ENCODE peak calls at places on chromosomes 12 and 14, in nine cellular contexts. V, P, C, U, R, G, N, B and I are unnamed samples.

GRCh38 chr14:51018521-51018920 is 74.2 kb upstream of the PYGL start:
- DNase-seq in V (no peak), P (no peak), C (no peak), U (no peak), R (no peak), G (no peak), N (no peak), B (no peak), I (no peak)

GRCh38 chr12:106601548-106601947 is 18.7 kb downstream of the RFX4 start:
- DNase-seq in V (no peak), P (no peak), C (no peak), U (no peak), R (no peak), G (no peak), N (no peak), B (no peak), I (no peak)

GRCh38 chr12:51836833-51837184 is 11.7 kb downstream of the FIGNL2 start:
- DNase-seq in V (no peak), P (no peak), C (no peak), U (no peak), R (no peak), G (no peak), N (no peak), B (no peak), I (no peak)

GRCh38 chr14:23349156-23349845 is 3.4 kb downstream of the SLC22A17 start:
- DNase-seq in V (no peak), P (no peak), C (no peak), U (no peak), R (no peak), G (no peak), N (no peak), B (peak), I (no peak)

GRCh38 chr12:89524201-89525001 is at the start of gene GALNT4:
- DNase-seq in V (peak), P (peak), C (peak), U (peak), R (peak), G (peak), N (peak), B (peak), I (peak)

GRCh38 chr14:96493178-96493577 is 9.0 kb upstream of the PAPOLA start:
- DNase-seq in V (no peak), P (no peak), C (no peak), U (no peak), R (no peak), G (no peak), N (no peak), B (no peak), I (no peak)

GRCh38 chr12:105507311-105508035 is 177.0 kb downstream of the C12orf75 start:
- DNase-seq in V (no peak), P (no peak), C (no peak), U (no peak), R (no peak), G (no peak), N (no peak), B (no peak), I (no peak)

GRCh38 chr14:52417139-52417538 is 103.0 kb downstream of the PTGER2 start:
- DNase-seq in V (no peak), P (no peak), C (no peak), U (no peak), R (no peak), G (no peak), N (no peak), B (no peak), I (no peak)

GRCh38 chr14:50354527-50354926 is 42.2 kb downstream of the CDKL1 start:
- DNase-seq in V (no peak), P (no peak), C (no peak), U (no peak), R (no peak), G (no peak), N (no peak), B (no peak), I (no peak)

GRCh38 chr12:27779416-27779815 is 617 bp upstream of the KLHL42 start:
- DNase-seq in V (no peak), P (peak), C (no peak), U (peak), R (no peak), G (no peak), N (peak), B (peak), I (no peak)

GRCh38 chr12:112117685-112118084 is 7.7 kb upstream of the TRAFD1 start:
- DNase-seq in V (no peak), P (peak), C (no peak), U (no peak), R (no peak), G (no peak), N (no peak), B (no peak), I (no peak)

GRCh38 chr12:41981758-41982157 is 162.9 kb downstream of the GXYLT1 start:
- DNase-seq in V (no peak), P (peak), C (no peak), U (no peak), R (peak), G (no peak), N (no peak), B (no peak), I (peak)

GRCh38 chr14:35332517-35333346 is 40.5 kb downstream of the PSMA6 start:
- DNase-seq in V (peak), P (peak), C (peak), U (no peak), R (no peak), G (no peak), N (no peak), B (no peak), I (peak)

GRCh38 chr14:94395900-94396574 is 7.6 kb upstream of the SERPINA1 start:
- DNase-seq in V (peak), P (peak), C (no peak), U (no peak), R (no peak), G (no peak), N (no peak), B (no peak), I (no peak)

GRCh38 chr12:27826076-27826475 is 46.0 kb upstream of the MANSC4 start:
- DNase-seq in V (no peak), P (no peak), C (no peak), U (no peak), R (no peak), G (no peak), N (no peak), B (no peak), I (no peak)

GRCh38 chr12:107749094-107749493 is 11.8 kb downstream of the PRDM4 start:
- DNase-seq in V (no peak), P (no peak), C (no peak), U (no peak), R (no peak), G (no peak), N (no peak), B (no peak), I (peak)

GRCh38 chr12:30414507-30414906 is 281.2 kb downstream of the IPO8 start:
- DNase-seq in V (no peak), P (no peak), C (no peak), U (no peak), R (no peak), G (no peak), N (no peak), B (no peak), I (no peak)

GRCh38 chr14:53011053-53011462 is 60.2 kb upstream of the FERMT2 start:
- DNase-seq in V (peak), P (peak), C (no peak), U (peak), R (peak), G (peak), N (peak), B (no peak), I (peak)

GRCh38 chr14:54781080-54781479 is 121.5 kb downstream of the GCH1 start:
- DNase-seq in V (no peak), P (no peak), C (no peak), U (no peak), R (no peak), G (no peak), N (no peak), B (no peak), I (no peak)

GRCh38 chr12:18165422-18165871 is 75.5 kb upstream of the RERGL start:
- DNase-seq in V (no peak), P (no peak), C (no peak), U (no peak), R (no peak), G (no peak), N (no peak), B (no peak), I (peak)

GRCh38 chr14:24418492-24418873 is 11.0 kb downstream of the CBLN3 start:
- DNase-seq in V (peak), P (no peak), C (peak), U (peak), R (no peak), G (no peak), N (no peak), B (no peak), I (no peak)
- TF ChIP-seq POLR2A in V (no peak), P (no peak), C (peak), U (no peak), R (no peak), G (no peak), N (no peak), B (no peak), I (no peak)

GRCh38 chr12:92444763-92445162 is 258.0 kb upstream of the PLEKHG7 start:
- DNase-seq in V (no peak), P (no peak), C (no peak), U (no peak), R (no peak), G (peak), N (no peak), B (no peak), I (no peak)

GRCh38 chr12:92446082-92446460 is 256.7 kb upstream of the PLEKHG7 start:
- DNase-seq in V (no peak), P (no peak), C (no peak), U (no peak), R (no peak), G (no peak), N (no peak), B (no peak), I (no peak)

GRCh38 chr12:92442782-92443181 is 260.0 kb upstream of the PLEKHG7 start:
- DNase-seq in V (no peak), P (no peak), C (no peak), U (no peak), R (no peak), G (no peak), N (no peak), B (no peak), I (no peak)

GRCh38 chr12:92440072-92440471 is 262.7 kb upstream of the PLEKHG7 start:
- DNase-seq in V (no peak), P (no peak), C (no peak), U (no peak), R (no peak), G (no peak), N (no peak), B (no peak), I (no peak)

DNA sequence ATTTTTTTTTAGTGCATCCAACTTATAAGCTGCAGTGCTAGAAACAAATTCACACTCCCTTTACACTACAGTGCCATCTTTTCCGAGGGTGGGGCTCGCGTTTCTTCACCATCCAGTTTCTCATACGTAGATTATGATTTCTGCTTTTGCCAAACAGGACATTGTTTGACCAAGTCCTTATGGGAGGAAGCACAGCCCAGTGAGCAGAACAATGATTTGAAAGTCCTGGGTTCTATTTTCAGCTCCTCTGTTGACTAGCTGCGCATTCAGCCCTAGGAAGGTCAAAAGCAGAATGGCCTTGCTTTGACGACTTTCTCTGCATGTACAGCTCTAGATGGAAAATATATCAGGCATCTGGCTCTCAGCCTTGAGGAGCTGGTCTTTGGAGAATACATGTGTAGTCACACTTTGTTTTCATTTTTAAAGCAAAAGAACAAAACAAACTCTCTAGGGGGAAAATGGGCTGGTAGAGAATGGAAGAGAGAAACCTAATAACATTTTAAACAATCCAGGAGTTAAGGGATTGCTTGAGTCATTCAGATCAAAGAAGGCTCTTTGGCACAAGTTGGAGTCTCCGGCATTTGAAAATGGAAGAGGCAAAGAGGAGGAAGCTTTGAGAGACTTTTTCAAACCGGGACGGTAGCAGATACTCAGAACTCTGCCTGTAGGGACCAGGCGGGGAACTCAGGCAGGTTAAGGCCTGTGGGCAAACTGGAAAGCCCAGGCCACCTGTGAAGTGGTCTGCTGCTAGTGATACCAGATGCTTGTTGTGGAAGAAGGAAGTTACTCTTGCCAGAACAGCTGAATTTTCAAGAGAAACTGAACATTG is 257.3 kb upstream of the PLEKHG7 start:
- DNase-seq in V (no peak), P (no peak), C (no peak), U (no peak), R (no peak), G (no peak), N (peak), B (peak), I (no peak)
- TF ChIP-seq POLR2A in V (no peak), P (no peak), C (no peak), U (no peak), R (no peak), G (no peak), N (no peak), B (no peak), I (no peak)

DNA sequence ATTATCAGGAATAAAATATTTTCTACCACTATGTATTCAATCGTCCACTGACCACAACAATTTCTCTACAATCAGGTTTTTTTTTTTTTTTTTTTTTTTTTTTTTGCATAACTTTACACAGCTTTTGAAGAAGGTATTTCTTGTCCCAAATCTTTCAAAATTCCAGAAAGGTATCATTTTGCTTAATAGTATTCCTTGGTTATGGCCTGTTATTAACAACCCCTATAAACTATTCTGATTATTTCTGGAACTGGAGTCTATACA is 145.3 kb downstream of the ALX1 start:
- DNase-seq in V (no peak), P (no peak), C (no peak), U (no peak), R (no peak), G (no peak), N (no peak), B (no peak), I (no peak)
- TF ChIP-seq POLR2A in V (no peak), P (no peak), C (no peak), U (no peak), R (no peak), G (no peak), N (no peak), B (no peak), I (no peak)

GRCh38 chr14:85577542-85578140 is 47.7 kb downstream of the FLRT2 start:
- DNase-seq in V (no peak), P (no peak), C (no peak), U (no peak), R (no peak), G (no peak), N (no peak), B (no peak), I (no peak)

GRCh38 chr14:85578925-85579324 is 49.0 kb downstream of the FLRT2 start:
- DNase-seq in V (no peak), P (no peak), C (no peak), U (no peak), R (no peak), G (no peak), N (no peak), B (no peak), I (no peak)

GRCh38 chr14:85579957-85580356 is 50.0 kb downstream of the FLRT2 start:
- DNase-seq in V (no peak), P (no peak), C (no peak), U (no peak), R (no peak), G (no peak), N (no peak), B (no peak), I (no peak)

GRCh38 chr14:85583311-85583710 is 53.4 kb downstream of the FLRT2 start:
- DNase-seq in V (no peak), P (no peak), C (no peak), U (no peak), R (no peak), G (no peak), N (no peak), B (no peak), I (no peak)

GRCh38 chr14:85580536-85581165 is 50.7 kb downstream of the FLRT2 start:
- DNase-seq in V (no peak), P (no peak), C (no peak), U (no peak), R (no peak), G (no peak), N (no peak), B (no peak), I (no peak)
- TF ChIP-seq POLR2A in V (no peak), P (no peak), C (no peak), U (no peak), R (no peak), G (no peak), N (no peak), B (no peak), I (no peak)

GRCh38 chr12:121238086-121238485 is 28.2 kb downstream of the P2RX4 start:
- DNase-seq in V (no peak), P (no peak), C (no peak), U (no peak), R (no peak), G (no peak), N (no peak), B (no peak), I (no peak)

GRCh38 chr12:121237415-121237814 is 27.5 kb downstream of the P2RX4 start:
- DNase-seq in V (peak), P (no peak), C (no peak), U (no peak), R (no peak), G (no peak), N (no peak), B (no peak), I (no peak)

GRCh38 chr12:121239704-121240420 is 29.9 kb downstream of the P2RX4 start:
- DNase-seq in V (no peak), P (no peak), C (no peak), U (no peak), R (no peak), G (no peak), N (no peak), B (no peak), I (no peak)

GRCh38 chr12:121239335-121239678 is 29.4 kb downstream of the P2RX4 start:
- DNase-seq in V (no peak), P (no peak), C (no peak), U (no peak), R (no peak), G (no peak), N (no peak), B (no peak), I (no peak)

DNA sequence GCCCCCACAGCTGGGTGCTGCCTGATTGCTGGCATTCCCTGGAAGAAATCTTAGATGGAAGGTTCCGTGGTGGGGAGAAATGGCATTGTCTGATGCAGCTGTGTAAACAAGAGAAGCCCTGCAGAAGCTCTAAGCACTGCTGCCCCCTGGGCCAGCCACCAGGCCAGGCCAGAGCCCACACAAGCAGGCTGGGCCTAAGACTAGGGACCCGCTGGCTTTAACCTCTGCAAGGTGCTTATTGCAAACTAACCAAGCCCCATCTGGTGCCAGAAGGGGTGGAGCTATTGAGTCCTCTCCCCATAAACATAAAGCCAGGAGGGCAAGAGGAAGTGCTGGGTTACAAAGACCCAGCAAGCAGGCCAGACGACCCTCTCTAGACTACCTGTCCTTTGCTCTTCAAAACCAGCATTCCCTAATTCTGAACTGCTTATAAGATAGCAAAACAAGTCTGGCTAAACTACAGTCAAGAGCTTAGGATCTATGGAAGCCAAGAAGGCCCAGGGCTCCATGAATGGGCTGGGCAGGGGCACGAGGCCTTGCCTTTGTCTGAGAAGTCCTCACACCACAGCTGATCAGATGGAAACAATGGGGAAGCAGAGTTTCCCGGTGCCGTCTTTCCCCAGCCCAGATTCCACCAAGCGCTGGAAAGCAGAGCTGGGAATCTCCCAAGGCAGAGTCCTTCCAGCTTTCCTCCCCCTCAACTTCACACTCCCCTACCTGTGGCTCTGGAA is 28.8 kb downstream of the P2RX4 start:
- DNase-seq in V (no peak), P (no peak), C (no peak), U (no peak), R (no peak), G (no peak), N (no peak), B (no peak), I (no peak)
- TF ChIP-seq POLR2A in V (no peak), P (no peak), C (no peak), U (no peak), R (no peak), G (no peak), N (no peak), B (no peak), I (no peak)

DNA sequence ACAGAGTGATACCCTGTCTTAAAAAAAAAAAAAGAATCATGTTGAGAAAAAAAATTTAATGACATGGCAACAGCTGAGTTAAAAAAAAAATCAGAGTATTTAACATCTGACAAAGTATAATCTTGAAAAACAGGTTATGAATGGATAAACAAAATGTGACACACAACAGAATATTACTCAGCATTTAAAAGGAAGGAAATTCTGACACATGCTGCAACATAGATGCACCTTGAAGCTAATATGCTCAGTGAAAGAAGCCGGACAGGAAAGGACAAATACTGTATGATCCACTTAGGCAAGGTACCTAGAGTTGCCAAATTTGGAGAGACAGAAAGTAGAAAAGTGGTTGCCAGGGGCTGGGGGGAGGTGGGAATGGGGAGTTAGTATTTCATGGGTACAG is 19.4 kb upstream of the EIF2B2 start:
- DNase-seq in V (no peak), P (no peak), C (no peak), U (no peak), R (no peak), G (no peak), N (no peak), B (no peak), I (no peak)
- TF ChIP-seq POLR2A in V (no peak), P (no peak), C (no peak), U (no peak), R (no peak), G (no peak), N (no peak), B (no peak), I (no peak)